ENCODE peak calls at places on chromosomes 3 and 15, in six cellular contexts. A, K, H, F, C and I are unnamed samples.

GRCh38 chr3:173396191-173397041 is 1.1 kb upstream of the NLGN1 start:
- DNase-seq in A (no peak), K (no peak), C (peak), H (no peak), F (no peak), I (no peak)

GRCh38 chr3:56294316-56294715 is 174.0 kb downstream of the ERC2 start:
- DNase-seq in H (no peak), A (no peak), C (peak), F (no peak), K (no peak), I (no peak)

GRCh38 chr15:70830615-70831014 is 23.3 kb downstream of the LARP6 start:
- DNase-seq in K (no peak), F (no peak), H (no peak), A (no peak), C (no peak), I (no peak)

GRCh38 chr3:159884661-159885402 is 103.8 kb upstream of the IL12A start:
- DNase-seq in A (no peak), K (peak), H (peak), F (no peak), C (peak), I (no peak)

GRCh38 chr3:187958432-187959003 is 195.4 kb upstream of the LPP start:
- DNase-seq in H (no peak), C (no peak), A (no peak), F (peak), K (no peak), I (peak)

GRCh38 chr3:74599564-74599963 is 14.9 kb downstream of the CNTN3 start:
- DNase-seq in H (no peak), C (no peak), K (no peak), A (no peak), F (no peak), I (no peak)

GRCh38 chr3:78979083-78979482 is 788.7 kb downstream of the ROBO1 start:
- DNase-seq in F (no peak), K (no peak), H (no peak), A (no peak), C (no peak), I (no peak)

GRCh38 chr3:126464093-126464492 is 11.6 kb downstream of the ZXDC start:
- DNase-seq in C (no peak), K (no peak), F (no peak), H (no peak), A (no peak), I (no peak)

GRCh38 chr3:100875239-100875638 is 118.0 kb downstream of the ABI3BP start:
- DNase-seq in K (peak), H (no peak), C (peak), A (no peak), F (no peak), I (no peak)

GRCh38 chr3:126266291-126266840 is 86.0 kb upstream of the ALDH1L1 start:
- DNase-seq in H (no peak), C (peak), K (no peak), F (no peak), A (no peak), I (no peak)

GRCh38 chr15:55909036-55909811 is 84.2 kb downstream of the NEDD4 start:
- DNase-seq in C (peak), H (no peak), A (peak), F (no peak), K (no peak), I (no peak)

GRCh38 chr3:196569003-196569516 is 600 bp downstream of the FBXO45 start:
- DNase-seq in A (no peak), F (no peak), K (peak), C (peak), H (peak), I (peak)

GRCh38 chr15:101043911-101044624 is 124.9 kb downstream of the LRRK1 start:
- DNase-seq in A (no peak), H (no peak), F (no peak), C (no peak), K (no peak), I (no peak)

GRCh38 chr3:53224026-53224425 is 31.8 kb downstream of the TKT start:
- DNase-seq in C (no peak), K (no peak), F (no peak), A (no peak), H (no peak), I (no peak)

GRCh38 chr3:9901967-9902366 is 681 bp upstream of the IL17RE start:
- DNase-seq in A (no peak), F (no peak), K (no peak), C (no peak), H (no peak), I (peak)

GRCh38 chr3:124063168-124063909 is 71.4 kb upstream of the ROPN1 start:
- DNase-seq in C (peak), K (no peak), A (no peak), H (no peak), F (no peak), I (no peak)

GRCh38 chr3:14926592-14926991 is 20.8 kb upstream of the NR2C2 start:
- DNase-seq in F (no peak), A (no peak), C (no peak), H (no peak), K (no peak), I (no peak)

GRCh38 chr15:46676233-46677206 is 1040.8 kb upstream of the SEMA6D start:
- DNase-seq in A (no peak), F (no peak), H (no peak), K (no peak), C (no peak), I (no peak)

GRCh38 chr15:61041886-61042285 is 187.2 kb downstream of the RORA start:
- DNase-seq in H (no peak), K (no peak), F (no peak), C (no peak), A (no peak), I (no peak)

GRCh38 chr3:159629329-159630084 is 359.1 kb upstream of the IL12A start:
- DNase-seq in C (no peak), F (no peak), H (no peak), A (no peak), K (no peak), I (no peak)

GRCh38 chr3:194685723-194686413 is at the start of gene FAM43A:
- DNase-seq in C (peak), H (peak), K (peak), A (peak), F (peak), I (peak)

GRCh38 chr3:12286927-12287726 is 1.7 kb upstream of the PPARG start:
- DNase-seq in K (peak), A (no peak), C (peak), H (no peak), F (no peak), I (peak)

GRCh38 chr3:197575362-197575761 is 19.6 kb upstream of the BDH1 start:
- DNase-seq in H (no peak), C (no peak), F (no peak), A (no peak), K (no peak), I (no peak)

GRCh38 chr15:59349715-59350420 is 22.8 kb downstream of the MYO1E start:
- DNase-seq in H (peak), F (no peak), A (peak), K (peak), C (peak), I (peak)

GRCh38 chr3:127035672-127036071 is 52.8 kb downstream of the PLXNA1 start:
- DNase-seq in A (peak), F (no peak), H (peak), K (peak), C (peak), I (no peak)

GRCh38 chr3:157523814-157524213 is 20.6 kb upstream of the VEPH1 start:
- DNase-seq in F (no peak), C (no peak), A (no peak), K (no peak), H (no peak), I (no peak)

GRCh38 chr3:60578936-60579335 is 672.3 kb downstream of the FHIT start:
- DNase-seq in C (no peak), A (no peak), F (no peak), H (no peak), K (no peak), I (no peak)

GRCh38 chr15:64842099-64842940 is 605 bp downstream of the PLEKHO2 start:
- DNase-seq in H (peak), K (no peak), A (no peak), F (no peak), C (peak), I (no peak)

GRCh38 chr15:42593143-42593542 is 17.7 kb downstream of the STARD9 start:
- DNase-seq in C (no peak), F (no peak), H (no peak), K (no peak), A (no peak), I (no peak)